ENCODE peak calls at places on chromosomes 4 and X, in four cellular contexts. V is neural crest cell, T is H9, N is M059J. C is an unnamed sample.

GRCh38 chr4:5165419-5166369 is 114.4 kb downstream of the STK32B start:
- DNase-seq in N (peak; percentile 90), V (no peak), T (peak; percentile 33), C (peak; percentile 85)

GRCh38 chrX:112731793-112732192 is 52.1 kb upstream of the LHFPL1 start:
- DNase-seq in V (no peak), N (peak; percentile 16), T (no peak), C (no peak)

GRCh38 chr4:185144601-185145240 is 1.7 kb downstream of the SLC25A4 start:
- DNase-seq in N (no peak), V (no peak), T (no peak), C (no peak)

GRCh38 chr4:124431663-124432192 is 280.8 kb downstream of the ANKRD50 start:
- DNase-seq in V (no peak), N (no peak), T (no peak), C (peak; percentile 26)

GRCh38 chr4:169060396-169061081 is 50.5 kb upstream of the CBR4 start:
- DNase-seq in N (no peak), V (no peak), T (no peak), C (peak; percentile 42)

GRCh38 chr4:160809576-160809975 is 1354.2 kb downstream of the FSTL5 start:
- DNase-seq in V (no peak), T (no peak), N (no peak), C (no peak)

GRCh38 chrX:108610141-108610540 is 126.2 kb downstream of the IRS4 start:
- DNase-seq in V (no peak), T (no peak), N (no peak), C (no peak)

GRCh38 chr4:153067376-153067775 is 131.3 kb downstream of the FHDC1 start:
- DNase-seq in V (no peak), N (peak; percentile 70), T (no peak), C (peak; percentile 62)

GRCh38 chr4:8181119-8181518 is 18.0 kb upstream of the SH3TC1 start:
- DNase-seq in V (no peak), T (no peak), N (no peak), C (no peak)

GRCh38 chr4:173014113-173014558 is 154.5 kb upstream of the GALNT7 start:
- DNase-seq in T (peak; percentile 86), V (peak; percentile 22), N (peak; percentile 64), C (peak; percentile 54)

GRCh38 chrX:16445166-16445752 is 204.7 kb upstream of the S100G start:
- DNase-seq in N (peak; percentile 57), T (peak; percentile 64), V (peak; percentile 25), C (peak; percentile 44)

GRCh38 chr4:27100713-27101112 is 240.1 kb downstream of the STIM2 start:
- DNase-seq in V (no peak), T (no peak), N (no peak), C (no peak)

GRCh38 chrX:72100824-72101351 is 30.8 kb downstream of the RTL5 start:
- DNase-seq in T (no peak), N (no peak), V (no peak), C (no peak)

GRCh38 chrX:136953867-136954787 is 73.6 kb upstream of the RBMX start:
- DNase-seq in N (peak; percentile 82), V (peak; percentile 51), T (peak; percentile 63), C (peak; percentile 63)

GRCh38 chr4:113057891-113058290 is 8.4 kb downstream of the ANK2 start:
- DNase-seq in N (peak; percentile 37), V (no peak), T (no peak), C (no peak)

GRCh38 chr4:156594619-156595018 is 377.0 kb downstream of the PDGFC start:
- DNase-seq in T (no peak), N (peak; percentile 67), V (no peak), C (no peak)

GRCh38 chr4:164215113-164215741 is 538.7 kb upstream of the SMIM31 start:
- DNase-seq in N (no peak), T (peak; percentile 33), V (no peak), C (no peak)

GRCh38 chr4:168221298-168221697 is 97.3 kb downstream of the DDX60 start:
- DNase-seq in T (no peak), N (peak; percentile 70), V (no peak), C (peak; percentile 76)

GRCh38 chrX:87376896-87377295 is 140.7 kb upstream of the KLHL4 start:
- DNase-seq in T (no peak), N (no peak), V (no peak), C (no peak)

C was measured in EH.